ENCODE peak calls at places on chromosomes 1 and 21, in nine cellular contexts. One of them, this sample, is unnamed.

GRCh38 chr1:143660354-143660941 is 311.3 kb downstream of the FAM72C start:
- DNase-seq in T follicular helper cell: no peak
- DNase-seq in astrocyte of the cerebellum: no peak
- DNase-seq in nucleus accumbens: no peak
- DNase-seq in stomach: no peak
- DNase-seq in pancreas: peak
- DNase-seq in GM12891: no peak
- DNase-seq in ecto neural progenitor cell: no peak
- DNase-seq in GM10248: no peak
- DNase-seq in this sample: no peak

GRCh38 chr1:12546771-12547585 is 71.0 kb downstream of the DHRS3 start:
- DNase-seq in T follicular helper cell: no peak
- DNase-seq in astrocyte of the cerebellum: no peak
- DNase-seq in nucleus accumbens: no peak
- DNase-seq in stomach: no peak
- DNase-seq in pancreas: no peak
- DNase-seq in GM12891: no peak
- DNase-seq in ecto neural progenitor cell: no peak
- DNase-seq in GM10248: peak
- DNase-seq in this sample: no peak

GRCh38 chr1:2609271-2610035 is 22.9 kb downstream of the PRXL2B start:
- DNase-seq in T follicular helper cell: no peak
- DNase-seq in astrocyte of the cerebellum: no peak
- DNase-seq in nucleus accumbens: no peak
- DNase-seq in stomach: no peak
- DNase-seq in pancreas: no peak
- DNase-seq in GM12891: no peak
- DNase-seq in ecto neural progenitor cell: no peak
- DNase-seq in GM10248: no peak
- DNase-seq in this sample: no peak

GRCh38 chr1:165575700-165576099 is 31.9 kb downstream of the LRRC52 start:
- DNase-seq in T follicular helper cell: no peak
- DNase-seq in astrocyte of the cerebellum: no peak
- DNase-seq in nucleus accumbens: no peak
- DNase-seq in stomach: no peak
- DNase-seq in pancreas: no peak
- DNase-seq in GM12891: no peak
- DNase-seq in ecto neural progenitor cell: no peak
- DNase-seq in GM10248: no peak
- DNase-seq in this sample: no peak

GRCh38 chr1:118990513-118991131 is 2.5 kb upstream of the TBX15 start:
- DNase-seq in T follicular helper cell: no peak
- DNase-seq in astrocyte of the cerebellum: no peak
- DNase-seq in nucleus accumbens: no peak
- DNase-seq in stomach: no peak
- DNase-seq in pancreas: no peak
- DNase-seq in GM12891: no peak
- DNase-seq in ecto neural progenitor cell: no peak
- DNase-seq in GM10248: no peak
- DNase-seq in this sample: no peak

GRCh38 chr1:231190456-231190855 is 28.6 kb downstream of the TRIM67 start:
- DNase-seq in T follicular helper cell: no peak
- DNase-seq in astrocyte of the cerebellum: no peak
- DNase-seq in nucleus accumbens: no peak
- DNase-seq in stomach: no peak
- DNase-seq in pancreas: no peak
- DNase-seq in GM12891: no peak
- DNase-seq in ecto neural progenitor cell: no peak
- DNase-seq in GM10248: no peak
- DNase-seq in this sample: no peak

GRCh38 chr1:54153548-54154439 is 994 bp upstream of the CDCP2 start:
- DNase-seq in T follicular helper cell: no peak
- DNase-seq in astrocyte of the cerebellum: peak
- DNase-seq in nucleus accumbens: no peak
- DNase-seq in stomach: peak
- DNase-seq in pancreas: no peak
- DNase-seq in GM12891: no peak
- DNase-seq in ecto neural progenitor cell: no peak
- DNase-seq in GM10248: no peak
- DNase-seq in this sample: peak

GRCh38 chr21:45988366-45989347 is 7.1 kb downstream of the COL6A1 start:
- DNase-seq in T follicular helper cell: no peak
- DNase-seq in astrocyte of the cerebellum: no peak
- DNase-seq in nucleus accumbens: no peak
- DNase-seq in stomach: no peak
- DNase-seq in pancreas: peak
- DNase-seq in GM12891: no peak
- DNase-seq in ecto neural progenitor cell: no peak
- DNase-seq in GM10248: no peak
- DNase-seq in this sample: no peak

GRCh38 chr1:239814306-239814881 is 277.3 kb upstream of the FMN2 start:
- DNase-seq in T follicular helper cell: no peak
- DNase-seq in astrocyte of the cerebellum: peak
- DNase-seq in nucleus accumbens: no peak
- DNase-seq in stomach: no peak
- DNase-seq in pancreas: no peak
- DNase-seq in GM12891: no peak
- DNase-seq in ecto neural progenitor cell: no peak
- DNase-seq in GM10248: no peak
- DNase-seq in this sample: peak

This sample was measured in Caco-2.